ENCODE peak calls at places on chromosomes 13 and 19, in five cellular contexts. One of them, this sample, is unnamed. For H3K4me1, the result is how much of the 10 kb centered on the place peaks cover.

GRCh38 chr13:99228737-99229691 is 28.4 kb downstream of the UBAC2 start:
- DNase-seq in cardiac muscle cell: no peak
- DNase-seq in suprapubic skin: no peak
- DNase-seq in fibroblast of lung: peak
- DNase-seq in ascending aorta: no peak
- DNase-seq in this sample: no peak

GRCh38 chr13:51843529-51843928 is 1.4 kb downstream of the TMEM272 start:
- DNase-seq in cardiac muscle cell: no peak
- DNase-seq in suprapubic skin: no peak
- DNase-seq in fibroblast of lung: no peak
- DNase-seq in ascending aorta: no peak
- DNase-seq in this sample: no peak

GRCh38 chr19:16325161-16325527 is 518 bp downstream of the KLF2 start:
- DNase-seq in cardiac muscle cell: peak
- DNase-seq in suprapubic skin: no peak
- DNase-seq in fibroblast of lung: no peak
- DNase-seq in ascending aorta: no peak
- DNase-seq in this sample: no peak

GRCh38 chr19:11465605-11466004 is 15.2 kb downstream of the ELAVL3 start:
- DNase-seq in cardiac muscle cell: no peak
- DNase-seq in suprapubic skin: no peak
- DNase-seq in fibroblast of lung: no peak
- DNase-seq in ascending aorta: no peak
- DNase-seq in this sample: no peak

GRCh38 chr19:31568724-31569123 is 219.5 kb upstream of the TSHZ3 start:
- DNase-seq in cardiac muscle cell: no peak
- DNase-seq in suprapubic skin: no peak
- DNase-seq in fibroblast of lung: no peak
- DNase-seq in ascending aorta: no peak
- DNase-seq in this sample: no peak

GRCh38 chr13:101881593-101881992 is 429.1 kb downstream of the ITGBL1 start:
- DNase-seq in cardiac muscle cell: no peak
- DNase-seq in suprapubic skin: no peak
- DNase-seq in fibroblast of lung: no peak
- DNase-seq in ascending aorta: no peak
- DNase-seq in this sample: no peak

GRCh38 chr19:58581227-58582141 is 8.3 kb upstream of the MZF1 start:
- DNase-seq in cardiac muscle cell: peak
- DNase-seq in suprapubic skin: peak
- DNase-seq in fibroblast of lung: peak
- DNase-seq in ascending aorta: peak
- DNase-seq in this sample: peak

GRCh38 chr19:36605101-36605838 is at the start of gene ZNF382:
- DNase-seq in cardiac muscle cell: peak
- DNase-seq in suprapubic skin: peak
- DNase-seq in fibroblast of lung: peak
- DNase-seq in ascending aorta: peak
- DNase-seq in this sample: no peak

GRCh38 chr13:94389544-94390351 is 89.7 kb downstream of the DCT start:
- DNase-seq in cardiac muscle cell: no peak
- DNase-seq in suprapubic skin: no peak
- DNase-seq in fibroblast of lung: no peak
- DNase-seq in ascending aorta: no peak
- DNase-seq in this sample: no peak

GRCh38 chr19:44585371-44586141 is 27.8 kb upstream of the IGSF23 start:
- DNase-seq in cardiac muscle cell: no peak
- DNase-seq in suprapubic skin: no peak
- DNase-seq in fibroblast of lung: peak
- DNase-seq in ascending aorta: no peak
- DNase-seq in this sample: no peak

GRCh38 chr13:29110003-29110402 is 289.9 kb downstream of the MTUS2 start:
- DNase-seq in cardiac muscle cell: no peak
- DNase-seq in suprapubic skin: no peak
- DNase-seq in fibroblast of lung: no peak
- DNase-seq in ascending aorta: no peak
- DNase-seq in this sample: no peak

GRCh38 chr13:82747331-82747730 is 1134.9 kb downstream of the SLITRK1 start:
- DNase-seq in cardiac muscle cell: no peak
- DNase-seq in suprapubic skin: no peak
- DNase-seq in fibroblast of lung: no peak
- DNase-seq in ascending aorta: no peak
- DNase-seq in this sample: no peak

GRCh38 chr13:48504606-48505369 is 28.1 kb downstream of the RCBTB2 start:
- DNase-seq in cardiac muscle cell: no peak
- DNase-seq in suprapubic skin: no peak
- DNase-seq in fibroblast of lung: no peak
- DNase-seq in ascending aorta: no peak
- DNase-seq in this sample: no peak

GRCh38 chr13:46527237-46527636 is 25.7 kb upstream of the LRCH1 start:
- DNase-seq in cardiac muscle cell: peak
- DNase-seq in suprapubic skin: no peak
- DNase-seq in fibroblast of lung: no peak
- DNase-seq in ascending aorta: no peak
- DNase-seq in this sample: no peak

GRCh38 chr19:17553256-17553655 is 2.2 kb upstream of the COLGALT1 start:
- DNase-seq in cardiac muscle cell: no peak
- DNase-seq in suprapubic skin: no peak
- DNase-seq in fibroblast of lung: peak
- DNase-seq in ascending aorta: peak
- DNase-seq in this sample: peak

GRCh38 chr13:53105477-53105876 is 76.9 kb downstream of the OLFM4 start:
- DNase-seq in cardiac muscle cell: no peak
- DNase-seq in suprapubic skin: no peak
- DNase-seq in fibroblast of lung: no peak
- DNase-seq in ascending aorta: no peak
- DNase-seq in this sample: no peak

GRCh38 chr13:53098455-53098854 is 69.8 kb downstream of the OLFM4 start:
- DNase-seq in cardiac muscle cell: peak
- DNase-seq in suprapubic skin: no peak
- DNase-seq in fibroblast of lung: no peak
- DNase-seq in ascending aorta: no peak
- DNase-seq in this sample: no peak

GRCh38 chr13:53104120-53104519 is 75.5 kb downstream of the OLFM4 start:
- DNase-seq in cardiac muscle cell: no peak
- DNase-seq in suprapubic skin: no peak
- DNase-seq in fibroblast of lung: no peak
- DNase-seq in ascending aorta: no peak
- DNase-seq in this sample: no peak

GRCh38 chr13:53100394-53101063 is 71.9 kb downstream of the OLFM4 start:
- DNase-seq in cardiac muscle cell: peak
- DNase-seq in suprapubic skin: no peak
- DNase-seq in fibroblast of lung: no peak
- DNase-seq in ascending aorta: no peak
- DNase-seq in this sample: no peak

DNA sequence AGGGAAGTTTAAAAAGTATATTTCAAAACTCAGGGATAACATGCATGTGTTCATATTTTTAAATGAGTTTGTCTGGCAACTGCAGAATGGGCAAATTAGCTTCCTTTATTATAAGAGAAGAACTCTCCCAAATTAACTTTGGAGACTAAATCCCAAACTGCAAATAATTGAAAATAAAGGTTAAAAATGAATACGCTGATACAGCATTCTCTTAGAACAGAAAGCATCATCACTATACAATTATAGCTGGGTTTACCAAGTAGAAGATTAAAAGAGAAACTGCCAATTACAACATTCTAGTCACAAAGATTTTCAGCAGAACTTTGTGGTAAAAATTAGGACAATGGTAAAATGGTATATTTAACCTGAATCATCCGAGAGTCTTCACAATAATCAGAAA is 73.3 kb downstream of the OLFM4 start:
- DNase-seq in cardiac muscle cell: no peak
- DNase-seq in suprapubic skin: no peak
- DNase-seq in fibroblast of lung: no peak
- DNase-seq in ascending aorta: no peak
- DNase-seq in this sample: no peak
- H3K4me1 ChIP-seq in cardiac muscle cell: under half
- H3K4me1 ChIP-seq in suprapubic skin: under half
- H3K4me1 ChIP-seq in fibroblast of lung: under half
- H3K4me1 ChIP-seq in ascending aorta: under half
- H3K4me1 ChIP-seq in this sample: under half

DNA sequence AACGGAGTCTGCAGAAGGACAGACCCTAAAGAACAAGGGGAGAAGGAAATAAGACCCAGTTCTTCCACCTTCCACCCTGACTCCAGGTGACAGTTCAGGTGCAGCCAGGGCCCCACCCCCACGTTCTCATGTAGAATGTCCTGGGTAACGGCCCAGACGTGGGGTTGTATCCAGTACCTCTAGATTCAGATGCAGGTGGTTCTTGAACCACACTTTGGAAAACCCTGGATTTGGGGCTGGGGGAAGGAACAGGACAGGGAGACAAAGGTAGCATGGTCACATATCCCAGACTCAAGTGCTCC is 2.2 kb downstream of the DMPK start:
- DNase-seq in cardiac muscle cell: no peak
- DNase-seq in suprapubic skin: no peak
- DNase-seq in fibroblast of lung: no peak
- DNase-seq in ascending aorta: no peak
- DNase-seq in this sample: no peak
- H3K4me3 ChIP-seq in cardiac muscle cell: peak
- H3K4me3 ChIP-seq in suprapubic skin: peak
- H3K4me3 ChIP-seq in fibroblast of lung: peak
- H3K4me3 ChIP-seq in ascending aorta: peak
- H3K4me3 ChIP-seq in this sample: no peak

GRCh38 chr19:1128111-1128510 is 24.3 kb downstream of the GPX4 start:
- DNase-seq in cardiac muscle cell: no peak
- DNase-seq in suprapubic skin: no peak
- DNase-seq in fibroblast of lung: no peak
- DNase-seq in ascending aorta: no peak
- DNase-seq in this sample: no peak

GRCh38 chr19:1126984-1127760 is 23.4 kb downstream of the GPX4 start:
- DNase-seq in cardiac muscle cell: no peak
- DNase-seq in suprapubic skin: no peak
- DNase-seq in fibroblast of lung: no peak
- DNase-seq in ascending aorta: no peak
- DNase-seq in this sample: no peak

GRCh38 chr19:1131718-1132552 is 28.1 kb downstream of the GPX4 start:
- DNase-seq in cardiac muscle cell: peak
- DNase-seq in suprapubic skin: peak
- DNase-seq in fibroblast of lung: peak
- DNase-seq in ascending aorta: peak
- DNase-seq in this sample: peak

GRCh38 chr19:1130801-1131717 is 27.3 kb downstream of the GPX4 start:
- DNase-seq in cardiac muscle cell: no peak
- DNase-seq in suprapubic skin: no peak
- DNase-seq in fibroblast of lung: no peak
- DNase-seq in ascending aorta: no peak
- DNase-seq in this sample: no peak

GRCh38 chr19:1129535-1129934 is 25.7 kb downstream of the GPX4 start:
- DNase-seq in cardiac muscle cell: no peak
- DNase-seq in suprapubic skin: no peak
- DNase-seq in fibroblast of lung: no peak
- DNase-seq in ascending aorta: no peak
- DNase-seq in this sample: no peak
- H3K4me1 ChIP-seq in cardiac muscle cell: under half
- H3K4me1 ChIP-seq in suprapubic skin: half or more
- H3K4me1 ChIP-seq in fibroblast of lung: under half
- H3K4me1 ChIP-seq in ascending aorta: under half
- H3K4me1 ChIP-seq in this sample: under half

GRCh38 chr19:2524840-2525723 is 49.2 kb downstream of the GADD45B start:
- DNase-seq in cardiac muscle cell: no peak
- DNase-seq in suprapubic skin: no peak
- DNase-seq in fibroblast of lung: peak
- DNase-seq in ascending aorta: peak
- DNase-seq in this sample: no peak
- H3K4me3 ChIP-seq in cardiac muscle cell: no peak
- H3K4me3 ChIP-seq in suprapubic skin: peak
- H3K4me3 ChIP-seq in fibroblast of lung: peak
- H3K4me3 ChIP-seq in ascending aorta: peak
- H3K4me3 ChIP-seq in this sample: peak

GRCh38 chr19:47613165-47614146 is 4.5 kb downstream of the BICRA start:
- DNase-seq in cardiac muscle cell: peak
- DNase-seq in suprapubic skin: no peak
- DNase-seq in fibroblast of lung: peak
- DNase-seq in ascending aorta: no peak
- DNase-seq in this sample: no peak
- H3K4me1 ChIP-seq in cardiac muscle cell: under half
- H3K4me1 ChIP-seq in suprapubic skin: under half
- H3K4me1 ChIP-seq in fibroblast of lung: under half
- H3K4me1 ChIP-seq in ascending aorta: under half
- H3K4me1 ChIP-seq in this sample: under half

GRCh38 chr19:21434516-21434915 is 37.6 kb downstream of the ZNF493 start:
- DNase-seq in cardiac muscle cell: no peak
- DNase-seq in suprapubic skin: no peak
- DNase-seq in fibroblast of lung: no peak
- DNase-seq in ascending aorta: no peak
- DNase-seq in this sample: no peak
- H3K4me3 ChIP-seq in cardiac muscle cell: no peak
- H3K4me3 ChIP-seq in suprapubic skin: no peak
- H3K4me3 ChIP-seq in fibroblast of lung: no peak
- H3K4me3 ChIP-seq in ascending aorta: no peak
- H3K4me3 ChIP-seq in this sample: no peak

DNA sequence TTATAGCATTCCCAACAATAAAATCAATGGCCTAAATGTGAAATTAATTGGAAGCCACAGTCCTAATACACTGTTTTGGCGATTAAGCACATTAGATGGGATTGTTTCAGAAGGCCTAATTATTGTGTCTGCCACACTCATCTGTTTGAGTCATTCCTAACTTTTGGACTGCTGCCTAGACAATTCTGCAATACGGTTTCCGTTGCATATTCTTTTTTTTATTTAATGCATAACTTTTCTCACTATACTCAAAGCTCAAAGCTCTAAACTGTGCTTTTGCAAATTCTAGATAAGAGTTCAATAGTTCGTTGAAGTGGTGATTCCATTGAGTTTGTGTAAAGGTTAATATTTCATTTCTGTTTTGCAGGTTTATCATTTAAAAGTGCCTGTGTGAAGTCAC is 53.1 kb downstream of the MBNL2 start:
- DNase-seq in cardiac muscle cell: no peak
- DNase-seq in suprapubic skin: no peak
- DNase-seq in fibroblast of lung: peak
- DNase-seq in ascending aorta: no peak
- DNase-seq in this sample: no peak
- H3K4me1 ChIP-seq in cardiac muscle cell: under half
- H3K4me1 ChIP-seq in suprapubic skin: half or more
- H3K4me1 ChIP-seq in fibroblast of lung: under half
- H3K4me1 ChIP-seq in ascending aorta: under half
- H3K4me1 ChIP-seq in this sample: half or more

GRCh38 chr19:38666662-38667448 is 19.4 kb downstream of the ACTN4 start:
- DNase-seq in cardiac muscle cell: peak
- DNase-seq in suprapubic skin: no peak
- DNase-seq in fibroblast of lung: peak
- DNase-seq in ascending aorta: peak
- DNase-seq in this sample: no peak
- H3K4me3 ChIP-seq in cardiac muscle cell: no peak
- H3K4me3 ChIP-seq in suprapubic skin: no peak
- H3K4me3 ChIP-seq in fibroblast of lung: peak
- H3K4me3 ChIP-seq in ascending aorta: no peak
- H3K4me3 ChIP-seq in this sample: no peak